ENCODE peak calls at places on chromosomes 13 and 19, in ten cellular contexts. One of them, this sample, is unnamed.
A peak's percentile ranks its signal among the peaks of the same experiment; 100 is the strongest.

GRCh38 chr13:31611214-31611613 is 128.1 kb upstream of the RXFP2 start:
- DNase-seq in thyroid gland: no peak
- DNase-seq in body of pancreas: no peak
- DNase-seq in tibial nerve: no peak
- DNase-seq in GM12892: no peak
- DNase-seq in K562: no peak
- DNase-seq in stomach: no peak
- DNase-seq in suprapubic skin: no peak
- DNase-seq in transverse colon: no peak
- DNase-seq in uterus: no peak
- DNase-seq in this sample: no peak

GRCh38 chr13:52070929-52071523 is 46.5 kb downstream of the UTP14C start:
- DNase-seq in GM12892: no peak
- DNase-seq in suprapubic skin: no peak
- DNase-seq in thyroid gland: no peak
- DNase-seq in body of pancreas: no peak
- DNase-seq in K562: peak; percentile 61
- DNase-seq in tibial nerve: no peak
- DNase-seq in transverse colon: no peak
- DNase-seq in uterus: no peak
- DNase-seq in stomach: no peak
- DNase-seq in this sample: no peak

GRCh38 chr19:38196948-38197656 is 26.9 kb downstream of the DPF1 start:
- DNase-seq in GM12892: no peak
- DNase-seq in tibial nerve: no peak
- DNase-seq in uterus: no peak
- DNase-seq in stomach: no peak
- DNase-seq in thyroid gland: no peak
- DNase-seq in K562: no peak
- DNase-seq in transverse colon: no peak
- DNase-seq in body of pancreas: no peak
- DNase-seq in suprapubic skin: peak; percentile 53
- DNase-seq in this sample: no peak

GRCh38 chr13:21176195-21176981 is at the start of the genes MRPL57 and SKA3:
- DNase-seq in thyroid gland: peak; percentile 94
- DNase-seq in suprapubic skin: peak; percentile 91
- DNase-seq in stomach: peak; percentile 94
- DNase-seq in body of pancreas: peak; percentile 93
- DNase-seq in GM12892: peak; percentile 86
- DNase-seq in K562: peak; percentile 86
- DNase-seq in transverse colon: peak; percentile 94
- DNase-seq in tibial nerve: peak; percentile 81
- DNase-seq in uterus: peak; percentile 93
- DNase-seq in this sample: peak; percentile 86

GRCh38 chr13:70809588-70809987 is 701.3 kb upstream of the KLHL1 start:
- DNase-seq in tibial nerve: no peak
- DNase-seq in uterus: no peak
- DNase-seq in GM12892: no peak
- DNase-seq in suprapubic skin: no peak
- DNase-seq in thyroid gland: no peak
- DNase-seq in transverse colon: no peak
- DNase-seq in K562: no peak
- DNase-seq in body of pancreas: no peak
- DNase-seq in stomach: no peak
- DNase-seq in this sample: no peak

GRCh38 chr13:112859128-112859816 is 109.7 kb upstream of the MCF2L start:
- DNase-seq in thyroid gland: no peak
- DNase-seq in body of pancreas: no peak
- DNase-seq in GM12892: no peak
- DNase-seq in tibial nerve: no peak
- DNase-seq in K562: no peak
- DNase-seq in stomach: no peak
- DNase-seq in uterus: peak; percentile 2
- DNase-seq in suprapubic skin: no peak
- DNase-seq in transverse colon: no peak
- DNase-seq in this sample: no peak

GRCh38 chr19:30428281-30428680 is 56.1 kb downstream of the ZNF536 start:
- DNase-seq in uterus: no peak
- DNase-seq in transverse colon: no peak
- DNase-seq in thyroid gland: no peak
- DNase-seq in K562: no peak
- DNase-seq in suprapubic skin: no peak
- DNase-seq in tibial nerve: no peak
- DNase-seq in GM12892: no peak
- DNase-seq in body of pancreas: no peak
- DNase-seq in stomach: no peak
- DNase-seq in this sample: no peak

GRCh38 chr19:12828494-12828893 is 5.9 kb downstream of the RTBDN start:
- DNase-seq in tibial nerve: no peak
- DNase-seq in uterus: no peak
- DNase-seq in K562: peak; percentile 61
- DNase-seq in stomach: peak; percentile 49
- DNase-seq in GM12892: no peak
- DNase-seq in thyroid gland: no peak
- DNase-seq in transverse colon: peak; percentile 67
- DNase-seq in body of pancreas: peak; percentile 54
- DNase-seq in suprapubic skin: no peak
- DNase-seq in this sample: no peak

GRCh38 chr19:9456018-9456689 is 20.8 kb upstream of the ZNF266 start:
- DNase-seq in K562: no peak
- DNase-seq in stomach: no peak
- DNase-seq in transverse colon: no peak
- DNase-seq in tibial nerve: no peak
- DNase-seq in suprapubic skin: no peak
- DNase-seq in body of pancreas: no peak
- DNase-seq in GM12892: no peak
- DNase-seq in thyroid gland: no peak
- DNase-seq in uterus: no peak
- DNase-seq in this sample: no peak

GRCh38 chr13:75415720-75416119 is 66.2 kb downstream of the TBC1D4 start:
- DNase-seq in transverse colon: no peak
- DNase-seq in thyroid gland: no peak
- DNase-seq in body of pancreas: no peak
- DNase-seq in suprapubic skin: no peak
- DNase-seq in GM12892: no peak
- DNase-seq in tibial nerve: no peak
- DNase-seq in uterus: no peak
- DNase-seq in K562: no peak
- DNase-seq in stomach: no peak
- DNase-seq in this sample: no peak

GRCh38 chr13:41054212-41054877 is 7.0 kb upstream of the WBP4 start:
- DNase-seq in uterus: no peak
- DNase-seq in GM12892: no peak
- DNase-seq in stomach: no peak
- DNase-seq in K562: no peak
- DNase-seq in tibial nerve: peak; percentile 69
- DNase-seq in thyroid gland: no peak
- DNase-seq in transverse colon: peak; percentile 42
- DNase-seq in body of pancreas: no peak
- DNase-seq in suprapubic skin: no peak
- DNase-seq in this sample: no peak

GRCh38 chr19:52991484-52991883 is 22.2 kb upstream of the ERVV-1 start:
- DNase-seq in uterus: no peak
- DNase-seq in GM12892: no peak
- DNase-seq in suprapubic skin: no peak
- DNase-seq in thyroid gland: no peak
- DNase-seq in tibial nerve: no peak
- DNase-seq in stomach: no peak
- DNase-seq in transverse colon: no peak
- DNase-seq in body of pancreas: no peak
- DNase-seq in K562: no peak
- DNase-seq in this sample: peak; percentile 69

GRCh38 chr19:58408152-58409009 is at the start of gene ZNF584:
- DNase-seq in uterus: peak; percentile 94
- DNase-seq in suprapubic skin: peak; percentile 96
- DNase-seq in tibial nerve: peak; percentile 91
- DNase-seq in body of pancreas: peak; percentile 94
- DNase-seq in stomach: peak; percentile 94
- DNase-seq in GM12892: peak; percentile 95
- DNase-seq in thyroid gland: peak; percentile 95
- DNase-seq in transverse colon: peak; percentile 95
- DNase-seq in K562: peak; percentile 94
- DNase-seq in this sample: peak; percentile 98
- TF ChIP-seq POLR2A in uterus: peak; percentile 80
- TF ChIP-seq POLR2A in suprapubic skin: peak; percentile 38
- TF ChIP-seq POLR2A in tibial nerve: peak; percentile 89
- TF ChIP-seq POLR2A in body of pancreas: peak; percentile 90
- TF ChIP-seq POLR2A in stomach: no peak
- TF ChIP-seq POLR2A in GM12892: peak; percentile 91
- TF ChIP-seq POLR2A in thyroid gland: peak; percentile 89
- TF ChIP-seq POLR2A in transverse colon: peak; percentile 85
- TF ChIP-seq POLR2A in K562: peak; percentile 96
- TF ChIP-seq POLR2A in this sample: no peak

GRCh38 chr19:48365602-48366001 is 1.4 kb downstream of the SYNGR4 start:
- DNase-seq in uterus: peak; percentile 22
- DNase-seq in stomach: no peak
- DNase-seq in thyroid gland: no peak
- DNase-seq in body of pancreas: no peak
- DNase-seq in transverse colon: no peak
- DNase-seq in tibial nerve: no peak
- DNase-seq in suprapubic skin: no peak
- DNase-seq in K562: no peak
- DNase-seq in GM12892: no peak
- DNase-seq in this sample: no peak

GRCh38 chr19:48364564-48365363 is 597 bp downstream of the SYNGR4 start:
- DNase-seq in transverse colon: peak; percentile 25
- DNase-seq in thyroid gland: no peak
- DNase-seq in K562: no peak
- DNase-seq in stomach: no peak
- DNase-seq in tibial nerve: no peak
- DNase-seq in GM12892: no peak
- DNase-seq in body of pancreas: no peak
- DNase-seq in suprapubic skin: peak; percentile 71
- DNase-seq in uterus: peak; percentile 28
- DNase-seq in this sample: peak; percentile 85

GRCh38 chr19:48362716-48363499 is 832 bp downstream of the TMEM143 start:
- DNase-seq in K562: peak; percentile 87
- DNase-seq in transverse colon: peak; percentile 96
- DNase-seq in thyroid gland: peak; percentile 98
- DNase-seq in GM12892: peak; percentile 85
- DNase-seq in body of pancreas: peak; percentile 98
- DNase-seq in stomach: peak; percentile 96
- DNase-seq in uterus: peak; percentile 92
- DNase-seq in tibial nerve: peak; percentile 88
- DNase-seq in suprapubic skin: peak; percentile 95
- DNase-seq in this sample: peak; percentile 98

GRCh38 chr19:48363500-48363809 is 285 bp downstream of the TMEM143 start:
- DNase-seq in thyroid gland: no peak
- DNase-seq in transverse colon: no peak
- DNase-seq in K562: no peak
- DNase-seq in stomach: no peak
- DNase-seq in tibial nerve: no peak
- DNase-seq in body of pancreas: no peak
- DNase-seq in suprapubic skin: peak; percentile 83
- DNase-seq in GM12892: no peak
- DNase-seq in uterus: no peak
- DNase-seq in this sample: no peak

DNA sequence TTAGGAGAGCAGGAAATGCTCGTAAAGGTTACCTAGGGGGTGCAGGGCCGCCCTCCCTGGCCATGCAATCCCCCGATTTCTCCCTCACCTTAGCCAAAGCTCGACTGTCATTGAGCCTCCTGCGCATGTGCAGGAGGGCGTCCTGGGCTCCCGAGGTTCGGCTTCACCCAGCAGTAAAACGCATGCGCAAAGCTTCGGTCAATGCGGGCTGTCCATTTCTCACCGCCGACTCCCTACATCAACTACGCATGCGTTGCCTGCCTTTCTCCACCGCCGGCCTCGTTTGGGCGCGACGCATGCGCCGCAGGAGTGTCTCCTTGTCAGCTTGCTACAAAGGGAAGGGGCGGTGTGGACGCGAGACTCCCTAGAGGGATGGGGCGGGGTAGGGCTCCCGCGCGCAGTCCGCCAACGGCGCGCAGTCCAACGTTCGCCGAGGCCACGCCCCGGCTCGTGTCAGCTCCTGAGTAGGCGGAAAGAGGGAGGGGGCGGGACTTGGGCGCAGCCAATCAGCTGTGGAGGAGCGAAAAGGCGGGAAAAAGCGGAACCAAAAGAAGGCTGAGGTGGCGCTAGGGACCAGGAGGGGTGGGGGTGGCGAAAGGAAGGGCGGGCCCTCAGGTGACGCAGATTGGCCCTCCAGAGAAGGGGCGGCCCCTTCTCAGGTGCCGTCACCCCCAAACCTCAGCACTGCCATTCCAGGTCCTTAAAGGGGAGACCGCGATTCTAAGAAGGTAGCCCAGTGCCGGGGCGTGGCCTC is at the start of the genes SYNGR4 and TMEM143:
- DNase-seq in transverse colon: peak; percentile 98
- DNase-seq in GM12892: peak; percentile 98
- DNase-seq in tibial nerve: peak; percentile 95
- DNase-seq in K562: peak; percentile 99
- DNase-seq in body of pancreas: peak; percentile 100
- DNase-seq in suprapubic skin: peak; percentile 99
- DNase-seq in stomach: peak; percentile 98
- DNase-seq in thyroid gland: peak; percentile 99
- DNase-seq in uterus: peak; percentile 98
- DNase-seq in this sample: peak; percentile 99
- TF ChIP-seq POLR2A in transverse colon: peak; percentile 8
- TF ChIP-seq POLR2A in GM12892: no peak
- TF ChIP-seq POLR2A in tibial nerve: no peak
- TF ChIP-seq POLR2A in K562: peak; percentile 13
- TF ChIP-seq POLR2A in body of pancreas: peak; percentile 66
- TF ChIP-seq POLR2A in suprapubic skin: no peak
- TF ChIP-seq POLR2A in stomach: no peak
- TF ChIP-seq POLR2A in thyroid gland: peak; percentile 73
- TF ChIP-seq POLR2A in uterus: peak; percentile 59
- TF ChIP-seq POLR2A in this sample: no peak

DNA sequence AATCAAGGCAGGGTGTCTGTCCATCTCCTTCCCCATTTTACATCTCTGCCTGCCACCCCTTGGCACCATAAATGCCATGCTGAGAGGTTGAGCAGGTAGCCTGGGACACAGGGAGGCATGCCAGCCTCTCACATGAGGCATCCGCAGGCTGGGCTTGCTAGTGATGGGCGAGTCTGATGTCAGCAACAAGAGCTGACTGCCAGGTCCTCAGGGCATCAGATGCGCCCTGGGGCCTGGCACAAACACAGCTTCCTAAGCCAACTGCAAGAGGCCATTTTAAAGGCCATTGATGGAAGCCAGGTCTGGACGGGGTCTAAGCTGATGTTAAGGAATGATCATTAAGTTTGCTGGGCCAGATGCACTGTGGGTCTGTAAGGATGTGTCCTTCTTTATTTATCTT is 34.6 kb downstream of the MYH14 start:
- DNase-seq in K562: no peak
- DNase-seq in uterus: no peak
- DNase-seq in stomach: no peak
- DNase-seq in suprapubic skin: no peak
- DNase-seq in body of pancreas: no peak
- DNase-seq in tibial nerve: no peak
- DNase-seq in transverse colon: no peak
- DNase-seq in GM12892: no peak
- DNase-seq in thyroid gland: peak; percentile 47
- DNase-seq in this sample: no peak
- TF ChIP-seq POLR2A in K562: no peak
- TF ChIP-seq POLR2A in uterus: no peak
- TF ChIP-seq POLR2A in stomach: no peak
- TF ChIP-seq POLR2A in suprapubic skin: no peak
- TF ChIP-seq POLR2A in body of pancreas: no peak
- TF ChIP-seq POLR2A in tibial nerve: no peak
- TF ChIP-seq POLR2A in transverse colon: no peak
- TF ChIP-seq POLR2A in GM12892: no peak
- TF ChIP-seq POLR2A in thyroid gland: no peak
- TF ChIP-seq POLR2A in this sample: no peak

GRCh38 chr19:39402417-39403297 is 4.0 kb upstream of the ZFP36 start:
- DNase-seq in K562: peak; percentile 86
- DNase-seq in uterus: peak; percentile 94
- DNase-seq in body of pancreas: peak; percentile 92
- DNase-seq in suprapubic skin: peak; percentile 99
- DNase-seq in stomach: peak; percentile 92
- DNase-seq in GM12892: peak; percentile 65
- DNase-seq in transverse colon: peak; percentile 93
- DNase-seq in thyroid gland: peak; percentile 94
- DNase-seq in tibial nerve: peak; percentile 94
- DNase-seq in this sample: peak; percentile 95
- TF ChIP-seq POLR2A in K562: peak; percentile 57
- TF ChIP-seq POLR2A in uterus: peak; percentile 12
- TF ChIP-seq POLR2A in body of pancreas: peak; percentile 64
- TF ChIP-seq POLR2A in suprapubic skin: no peak
- TF ChIP-seq POLR2A in stomach: no peak
- TF ChIP-seq POLR2A in GM12892: peak; percentile 66
- TF ChIP-seq POLR2A in transverse colon: peak; percentile 70
- TF ChIP-seq POLR2A in thyroid gland: peak; percentile 68
- TF ChIP-seq POLR2A in tibial nerve: no peak
- TF ChIP-seq POLR2A in this sample: no peak